ENCODE peak calls at places on chromosomes 5 and 9, in nine cellular contexts. F, N, G, O, B, T, X, K and Q are unnamed samples.

GRCh38 chr5:173340984-173341383 is 12.8 kb upstream of the STC2 start:
- DNase-seq in F (no peak), B (no peak), N (no peak), K (no peak), O (no peak), T (no peak), X (no peak), G (no peak), Q (no peak)

GRCh38 chr5:159286420-159287035 is 23.4 kb downstream of the UBLCP1 start:
- DNase-seq in F (no peak), B (no peak), N (no peak), G (peak; percentile 23), T (peak; percentile 20), X (peak; percentile 48), K (peak; percentile 49), O (no peak), Q (no peak)

GRCh38 chr5:124628721-124629596 is 117.5 kb downstream of the ZNF608 start:
- DNase-seq in B (no peak), N (no peak), K (peak; percentile 81), F (peak; percentile 46), X (peak; percentile 63), O (peak; percentile 70), T (peak; percentile 98), G (peak; percentile 99), Q (no peak)

GRCh38 chr9:122562134-122562760 is 9.3 kb downstream of the OR1N2 start:
- DNase-seq in B (no peak), G (no peak), K (no peak), N (no peak), F (no peak), O (no peak), X (no peak), T (no peak), Q (no peak)

GRCh38 chr5:135625486-135625885 is 46.7 kb upstream of the CXCL14 start:
- DNase-seq in X (no peak), K (no peak), T (no peak), N (no peak), F (no peak), G (no peak), B (no peak), O (no peak), Q (no peak)

GRCh38 chr5:170642066-170642735 is 138.4 kb downstream of the KCNIP1 start:
- DNase-seq in B (no peak), G (no peak), K (no peak), O (peak; percentile 48), X (no peak), F (no peak), T (no peak), N (no peak), Q (no peak)

GRCh38 chr5:132190161-132190817 is 37.4 kb downstream of the P4HA2 start:
- DNase-seq in X (peak; percentile 70), F (no peak), N (peak; percentile 48), G (peak; percentile 57), B (no peak), T (peak; percentile 82), K (peak; percentile 74), O (no peak), Q (no peak)

GRCh38 chr5:60377826-60378225 is 322.1 kb downstream of the DEPDC1B start:
- DNase-seq in X (no peak), B (no peak), G (no peak), F (no peak), T (no peak), O (no peak), K (no peak), N (no peak), Q (no peak)

GRCh38 chr9:37963936-37964739 is 60.2 kb upstream of the SLC25A51 start:
- DNase-seq in B (no peak), G (peak; percentile 88), O (no peak), F (peak; percentile 58), T (peak; percentile 77), K (peak; percentile 87), N (no peak), X (no peak), Q (peak; percentile 60)

GRCh38 chr9:93592389-93593021 is 16.1 kb downstream of the PHF2 start:
- DNase-seq in F (no peak), G (no peak), N (no peak), K (no peak), T (no peak), O (no peak), X (no peak), B (no peak), Q (no peak)
- TF ChIP-seq CTCF in F (no peak), G (peak; percentile 11), N (peak; percentile 5), K (no peak), T (peak; percentile 37), O (no peak), X (no peak), B (no peak), Q (no peak)

DNA sequence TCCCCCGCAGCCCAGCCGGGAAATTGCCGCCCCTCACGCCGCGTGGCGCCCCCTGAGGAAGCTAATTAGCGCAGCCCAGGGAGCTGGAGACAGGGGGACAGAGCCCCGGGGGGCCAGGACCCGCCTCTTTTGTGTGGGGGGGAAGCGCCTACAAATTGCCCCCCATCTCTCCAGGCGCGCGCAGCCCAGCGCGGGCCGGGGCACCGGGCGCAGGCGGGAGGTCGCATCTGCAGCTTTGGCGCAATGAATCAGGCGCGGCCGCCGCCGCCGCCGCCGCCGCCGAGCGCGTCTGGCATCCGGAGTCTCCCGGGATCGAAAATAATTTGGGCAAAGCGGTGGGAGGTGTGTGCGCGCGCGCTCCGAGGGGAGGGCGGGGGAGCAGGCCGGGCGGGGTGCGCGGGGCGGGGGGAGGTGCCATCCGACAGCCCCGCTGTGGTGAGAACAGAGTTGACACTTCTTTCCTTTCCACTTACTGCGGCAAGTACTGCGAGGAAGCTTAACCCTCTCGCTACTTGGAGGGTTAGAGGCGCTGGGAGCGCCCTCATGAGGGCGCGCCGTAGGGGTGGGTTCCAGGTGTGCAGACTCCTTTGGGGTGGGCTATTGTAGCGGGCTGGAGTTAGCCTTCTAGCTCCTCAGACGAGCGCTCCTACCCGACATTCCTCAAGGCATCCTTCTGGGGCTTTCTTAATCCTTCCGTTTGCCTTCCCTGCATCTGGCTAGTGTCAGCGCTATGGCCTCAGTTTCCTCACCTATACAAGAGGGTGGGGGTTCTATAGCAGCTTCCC is 63.1 kb downstream of the CXXC5 start:
- DNase-seq in B (no peak), F (no peak), X (peak; percentile 77), T (no peak), N (peak; percentile 57), K (peak; percentile 50), O (no peak), G (no peak), Q (no peak)
- TF ChIP-seq CTCF in B (no peak), F (no peak), X (peak; percentile 25), T (peak; percentile 52), N (no peak), K (peak; percentile 19), O (no peak), G (peak; percentile 29), Q (no peak)

DNA sequence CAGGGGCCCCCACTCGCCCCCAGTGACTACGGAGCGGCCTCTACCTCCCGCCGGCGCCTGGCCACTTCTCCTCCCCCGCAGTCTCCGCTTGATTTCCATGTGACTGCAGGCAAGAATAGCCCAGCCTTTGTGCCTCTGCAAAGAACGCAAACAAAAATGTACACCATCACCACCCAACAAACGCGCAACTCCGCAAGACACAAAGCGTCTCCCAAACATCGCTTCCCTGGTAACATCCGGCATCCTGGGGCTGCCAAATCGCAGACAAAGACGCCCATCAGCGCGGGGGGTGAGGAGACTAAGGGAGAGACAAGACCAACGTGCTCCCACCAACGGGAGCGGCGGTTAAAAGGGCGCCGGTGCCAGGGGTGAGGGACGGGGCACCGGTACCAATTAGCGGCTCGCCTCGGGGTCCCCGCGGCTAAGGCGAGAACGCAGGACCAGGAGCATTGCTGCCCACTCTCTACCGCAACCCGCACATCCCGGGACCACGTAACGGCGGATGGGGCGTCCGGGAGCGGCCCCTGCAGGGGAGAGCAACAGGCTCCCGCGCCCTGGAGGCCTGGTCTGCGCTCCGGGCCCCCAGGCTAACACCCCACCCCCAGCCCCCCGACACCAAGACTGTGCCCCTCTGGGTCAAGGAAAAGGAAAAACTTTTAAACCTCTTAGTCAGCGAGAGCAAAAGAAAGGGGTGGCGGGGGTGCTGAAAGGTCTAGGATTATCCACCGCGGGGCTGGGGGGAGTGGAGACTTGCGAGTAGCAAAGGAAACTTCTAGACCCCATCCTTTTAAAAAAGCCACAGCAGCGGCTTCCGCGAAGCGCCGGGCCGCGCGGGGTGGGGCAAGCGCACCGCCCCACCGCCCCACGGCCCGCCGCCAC is 885 bp downstream of the MPDZ start:
- DNase-seq in T (peak; percentile 57), X (peak; percentile 63), G (peak; percentile 46), N (peak; percentile 61), K (peak; percentile 14), B (peak; percentile 31), O (peak; percentile 88), F (peak; percentile 55), Q (peak; percentile 5)
- TF ChIP-seq CTCF in T (peak; percentile 28), X (peak; percentile 23), G (peak; percentile 15), N (no peak), K (no peak), B (no peak), O (no peak), F (no peak), Q (peak; percentile 18)

GRCh38 chr9:91775708-91776028 is 174.4 kb downstream of the ROR2 start:
- DNase-seq in X (no peak), T (no peak), G (no peak), F (no peak), B (no peak), K (no peak), O (no peak), N (no peak), Q (no peak)
- TF ChIP-seq CTCF in X (no peak), T (peak; percentile 69), G (no peak), F (no peak), B (no peak), K (peak; percentile 6), O (no peak), N (peak; percentile 31), Q (no peak)